ENCODE peak calls at places on chromosome 10, in ten cellular contexts. K is left ventricle myocardium inferior, Y is adrenal gland, J is heart left ventricle, D is upper lobe of right lung, L is PC-9, E is gastrocnemius medialis, Q is aorta, Z is H9, G is transverse colon. O is an unnamed sample. For H3K27me3, the result is how much of the 10 kb centered on the place peaks cover.

GRCh38 chr10:89659185-89660131 is 14.4 kb upstream of the PANK1 start:
- DNase-seq in Q (no peak), Y (no peak), L (no peak), D (no peak), E (no peak), Z (no peak), J (no peak), G (no peak), K (no peak), O (no peak)

GRCh38 chr10:73743327-73743904 is 756 bp upstream of the SEC24C start:
- DNase-seq in L (no peak), K (no peak), Z (no peak), G (no peak), Y (no peak), E (no peak), J (no peak), Q (no peak), D (no peak), O (no peak)

GRCh38 chr10:114767589-114768393 is 53.8 kb upstream of the FHIP2A start:
- DNase-seq in J (peak), L (no peak), D (peak), G (peak), K (peak), Z (peak), Q (no peak), Y (peak), E (no peak), O (no peak)

GRCh38 chr10:29424017-29424416 is 135.1 kb downstream of the LYZL1 start:
- DNase-seq in Q (no peak), E (no peak), K (no peak), J (no peak), Z (no peak), G (no peak), L (no peak), Y (no peak), D (no peak), O (no peak)

GRCh38 chr10:109587366-109587765 is 335.9 kb downstream of the XPNPEP1 start:
- DNase-seq in L (no peak), D (no peak), Z (no peak), Y (no peak), Q (no peak), K (no peak), E (no peak), J (no peak), G (no peak), O (no peak)

GRCh38 chr10:76270464-76270863 is 839.0 kb downstream of the LRMDA start:
- DNase-seq in Y (no peak), J (no peak), L (no peak), Z (no peak), K (no peak), E (no peak), G (no peak), Q (no peak), D (no peak), O (no peak)

GRCh38 chr10:89213191-89213808 is 6.2 kb upstream of the CH25H start:
- DNase-seq in Z (no peak), J (no peak), E (no peak), Q (no peak), D (no peak), Y (no peak), K (no peak), G (no peak), L (no peak), O (no peak)

GRCh38 chr10:98609265-98609664 is 162.5 kb upstream of the HPS1 start:
- DNase-seq in Y (no peak), D (no peak), J (no peak), E (no peak), Q (no peak), L (no peak), K (no peak), Z (no peak), G (no peak), O (no peak)

GRCh38 chr10:58817499-58817898 is 304.8 kb downstream of the BICC1 start:
- DNase-seq in J (no peak), G (no peak), E (no peak), L (no peak), K (no peak), Q (no peak), D (no peak), Z (no peak), Y (no peak), O (no peak)

GRCh38 chr10:25226775-25227682 is 52.2 kb downstream of the GPR158 start:
- DNase-seq in K (no peak), L (peak), E (no peak), G (peak), D (no peak), Q (no peak), Y (peak), J (peak), Z (peak), O (no peak)

GRCh38 chr10:14653271-14654161 is 121.2 kb downstream of the FAM107B start:
- DNase-seq in Y (peak), D (no peak), G (no peak), Q (peak), Z (peak), J (no peak), L (peak), K (no peak), E (no peak), O (peak)

GRCh38 chr10:87000491-87000890 is 19.6 kb upstream of the FAM25A start:
- DNase-seq in Y (no peak), J (no peak), E (no peak), Z (no peak), D (no peak), K (no peak), G (no peak), Q (no peak), L (no peak), O (no peak)

GRCh38 chr10:60135020-60135419 is 228.7 kb upstream of the CCDC6 start:
- DNase-seq in D (no peak), Z (no peak), E (no peak), Q (no peak), G (no peak), J (no peak), K (no peak), Y (no peak), L (no peak), O (no peak)

GRCh38 chr10:32956365-32957197 is 1.4 kb downstream of the ITGB1 start:
- DNase-seq in D (no peak), K (no peak), G (no peak), Q (no peak), J (no peak), L (no peak), Z (no peak), E (no peak), Y (no peak), O (no peak)

GRCh38 chr10:29616542-29616941 is 18.2 kb downstream of the SVIL start:
- DNase-seq in J (no peak), G (peak), Y (no peak), E (no peak), Q (no peak), Z (no peak), L (no peak), D (no peak), K (no peak), O (no peak)

GRCh38 chr10:32227802-32228201 is 119.2 kb downstream of the EPC1 start:
- DNase-seq in L (no peak), J (no peak), D (no peak), Q (no peak), E (no peak), Z (no peak), Y (no peak), G (no peak), K (no peak), O (no peak)

GRCh38 chr10:42924484-42924883 is 141.9 kb downstream of the BMS1 start:
- DNase-seq in Y (no peak), D (no peak), K (no peak), J (no peak), G (no peak), E (no peak), L (no peak), Q (no peak), Z (no peak), O (no peak)

GRCh38 chr10:129953541-129954031 is 10.5 kb downstream of the EBF3 start:
- DNase-seq in L (no peak), J (no peak), E (no peak), K (no peak), G (no peak), Q (no peak), Z (no peak), Y (no peak), D (no peak), O (no peak)

GRCh38 chr10:120495226-120495625 is 38.2 kb downstream of the PLPP4 start:
- DNase-seq in J (no peak), K (no peak), Y (no peak), D (no peak), G (no peak), E (no peak), L (no peak), Z (no peak), Q (no peak), O (no peak)

GRCh38 chr10:132397036-132397541 is at the start of gene PWWP2B:
- DNase-seq in Z (no peak), J (peak), L (peak), Y (peak), D (peak), E (no peak), G (peak), Q (peak), K (peak), O (no peak)

GRCh38 chr10:76643465-76643864 is 994.1 kb downstream of the KCNMA1 start:
- DNase-seq in G (peak), Z (no peak), D (no peak), E (peak), K (peak), Q (peak), L (no peak), J (no peak), Y (no peak), O (no peak)

GRCh38 chr10:29621161-29621560 is 13.6 kb downstream of the SVIL start:
- DNase-seq in Z (no peak), G (no peak), K (no peak), Y (no peak), J (no peak), Q (no peak), E (peak), D (no peak), L (no peak), O (no peak)

GRCh38 chr10:110387983-110388681 is 83.4 kb upstream of the SMNDC1 start:
- DNase-seq in D (no peak), E (no peak), Q (no peak), Y (no peak), K (no peak), L (no peak), J (no peak), Z (no peak), G (no peak), O (no peak)

GRCh38 chr10:60870803-60871202 is 73.2 kb downstream of the RHOBTB1 start:
- DNase-seq in L (no peak), K (no peak), Y (no peak), Z (no peak), Q (no peak), D (no peak), E (no peak), G (no peak), J (no peak), O (no peak)

GRCh38 chr10:72275351-72276012 is 1.8 kb downstream of the DDIT4 start:
- DNase-seq in Y (peak), E (peak), G (peak), Q (no peak), Z (no peak), K (no peak), D (no peak), J (no peak), L (no peak), O (no peak)

GRCh38 chr10:114357591-114357990 is 46.7 kb downstream of the AFAP1L2 start:
- DNase-seq in Y (no peak), Q (no peak), E (no peak), L (no peak), J (no peak), D (no peak), G (no peak), Z (no peak), K (no peak), O (no peak)

GRCh38 chr10:78523453-78523852 is 489.8 kb downstream of the RPS24 start:
- DNase-seq in K (no peak), J (no peak), Y (no peak), Z (no peak), D (no peak), Q (no peak), L (no peak), G (no peak), E (no peak), O (peak)

GRCh38 chr10:84204122-84204521 is 9.8 kb downstream of the CDHR1 start:
- DNase-seq in K (no peak), G (no peak), Q (no peak), D (no peak), Y (no peak), E (no peak), J (no peak), L (no peak), Z (peak), O (no peak)

GRCh38 chr10:11009471-11010308 is 8.0 kb upstream of the CELF2 start:
- DNase-seq in L (no peak), J (no peak), Q (no peak), G (no peak), Z (no peak), E (no peak), D (no peak), Y (no peak), K (no peak), O (no peak)

GRCh38 chr10:97185326-97186058 is at the start of gene SLIT1:
- DNase-seq in K (no peak), Z (peak), E (no peak), G (no peak), Q (no peak), L (no peak), D (peak), J (no peak), Y (no peak), O (no peak)

GRCh38 chr10:102235598-102235920 is 5.8 kb downstream of the PITX3 start:
- DNase-seq in D (no peak), L (peak), G (no peak), Q (no peak), Y (no peak), Z (no peak), E (no peak), K (no peak), J (no peak), O (no peak)

GRCh38 chr10:54194768-54195167 is 606.3 kb downstream of the PCDH15 start:
- DNase-seq in Z (no peak), Y (no peak), Q (no peak), J (no peak), K (no peak), E (no peak), G (no peak), D (no peak), L (no peak), O (no peak)

DNA sequence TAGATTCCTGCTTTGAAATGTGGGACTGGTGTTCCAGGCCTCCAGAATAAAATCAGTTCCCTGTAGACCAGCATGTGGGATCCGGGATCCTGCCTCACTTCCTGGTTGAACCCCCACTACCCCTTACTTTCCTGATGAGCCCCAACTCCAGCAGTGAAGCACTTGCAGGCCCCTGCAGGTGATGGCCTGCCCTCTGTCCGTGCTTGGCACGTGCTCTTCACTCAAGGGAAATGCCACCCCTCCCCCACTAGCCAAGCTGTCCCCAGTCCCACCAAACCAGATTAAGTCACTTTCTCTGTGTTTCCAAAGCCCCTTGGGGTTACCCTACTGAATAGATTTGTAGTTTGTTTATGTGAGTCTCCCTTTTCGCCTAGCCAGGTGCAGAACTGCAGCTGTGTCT is 121.6 kb downstream of the WDFY4 start:
- DNase-seq in G (no peak), D (no peak), K (no peak), Y (no peak), Z (no peak), E (no peak), Q (no peak), J (no peak), L (no peak), O (no peak)
- H3K27ac ChIP-seq in G (no peak), D (no peak), K (peak), Y (no peak), Z (no peak), E (no peak), Q (no peak), J (peak), L (no peak), O (no peak)

GRCh38 chr10:79980711-79981110 is 31.8 kb upstream of the SFTPD start:
- DNase-seq in D (no peak), J (no peak), Q (no peak), L (no peak), Y (no peak), Z (no peak), E (no peak), G (no peak), K (no peak), O (no peak)
- H3K27me3 ChIP-seq in D (under half), J (under half), Q (under half), L (under half), Y (under half), Z (under half), E (under half), G (under half), K (under half), O (under half)

DNA sequence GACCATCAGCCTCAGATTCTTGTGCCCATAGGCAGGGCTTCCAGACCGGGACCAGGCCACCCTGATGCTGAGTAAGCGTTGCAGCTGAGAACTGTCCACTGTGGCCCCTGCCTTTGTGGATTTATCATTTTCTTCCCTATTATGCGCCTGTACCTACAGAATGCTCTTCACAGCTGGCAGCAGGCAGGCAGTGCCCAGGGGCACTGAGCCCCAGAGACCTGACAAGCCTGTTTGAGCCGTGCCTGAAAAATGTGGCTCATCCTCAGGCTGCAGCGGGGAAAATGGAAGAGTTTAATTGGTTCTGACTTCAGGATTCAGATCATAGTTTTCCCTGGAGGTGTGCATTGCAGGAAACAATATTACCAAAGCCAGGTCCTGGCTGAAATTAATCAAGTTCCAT is 200.3 kb downstream of the ZNF438 start:
- DNase-seq in Q (no peak), K (no peak), Y (no peak), L (no peak), G (no peak), J (no peak), E (no peak), Z (no peak), D (no peak), O (no peak)
- H3K27ac ChIP-seq in Q (no peak), K (no peak), Y (no peak), L (no peak), G (no peak), J (no peak), E (no peak), Z (no peak), D (no peak), O (no peak)

GRCh38 chr10:48417374-48417773 is 110.9 kb downstream of the MAPK8 start:
- DNase-seq in Z (no peak), Q (no peak), G (no peak), L (no peak), Y (no peak), J (no peak), K (no peak), D (no peak), E (no peak), O (no peak)
- H3K27me3 ChIP-seq in Z (under half), Q (under half), G (under half), L (under half), Y (under half), J (under half), K (under half), D (under half), E (under half), O (under half)

GRCh38 chr10:20473361-20473760 is 423.8 kb downstream of the NEBL start:
- DNase-seq in J (no peak), Y (no peak), Q (no peak), G (no peak), L (no peak), E (no peak), D (no peak), Z (no peak), K (no peak), O (no peak)
- H3K27ac ChIP-seq in J (no peak), Y (no peak), Q (no peak), G (no peak), L (no peak), E (no peak), D (no peak), Z (no peak), K (no peak), O (no peak)

O was measured in RWPE2.